ENCODE peak calls at places on chromosomes 11 and 22, in ten cellular contexts. N is NCI-H1092 treated with DMSO at 0.1 percent for 48 hours; T is amygdala; I is activated naive CD8-positive, alpha-beta T cell treated with anti-CD3 and anti-CD28 coated beads, Interleukin-2, amount 50 U/mL, for 24 hours; W is non-pigmented ciliary epithelial cell; X is progenitor cell of endocrine pancreas; S is stomach; M is NCI-H1436; K is HCEC 1CT; D is activated T-helper 1 cell treated with anti-CD3 and anti-CD28 coated beads, Interleukin-2, amount 50 U/mL, for 16 hours. Y is an unnamed sample.

GRCh38 chr22:49290286-49290685 is 537.4 kb downstream of the BRD1 start:
- DNase-seq in T (no peak), N (no peak), I (no peak), X (no peak), K (no peak), W (no peak), D (no peak), M (no peak), S (no peak), Y (no peak)

GRCh38 chr11:93169950-93170561 is 27.7 kb downstream of the SLC36A4 start:
- DNase-seq in T (no peak), X (no peak), D (no peak), K (peak), N (peak), M (peak), S (no peak), I (no peak), W (peak), Y (peak)

GRCh38 chr11:44988111-44988510 is 37.4 kb upstream of the TP53I11 start:
- DNase-seq in X (no peak), T (no peak), D (no peak), W (no peak), S (peak), K (no peak), I (no peak), M (no peak), N (no peak), Y (no peak)

GRCh38 chr11:5363712-5364111 is 12.4 kb downstream of the OR51B6 start:
- DNase-seq in N (no peak), I (no peak), M (no peak), D (no peak), X (no peak), S (no peak), K (no peak), T (no peak), W (no peak), Y (no peak)

GRCh38 chr11:80487952-80488351 is 1047.1 kb upstream of the TENM4 start:
- DNase-seq in N (no peak), D (no peak), T (no peak), W (no peak), M (no peak), I (no peak), K (no peak), X (no peak), S (no peak), Y (no peak)

GRCh38 chr11:414333-414857 is 404 bp downstream of the SIGIRR start:
- DNase-seq in N (no peak), T (no peak), W (no peak), S (no peak), X (no peak), M (no peak), I (no peak), K (no peak), D (no peak), Y (no peak)

GRCh38 chr22:19109198-19110063 is 12.8 kb downstream of the DGCR2 start:
- DNase-seq in M (no peak), N (no peak), S (peak), W (no peak), T (no peak), X (no peak), K (peak), I (peak), D (no peak), Y (peak)

GRCh38 chr11:86021390-86021789 is 47.5 kb downstream of the PICALM start:
- DNase-seq in I (no peak), S (no peak), K (no peak), N (no peak), M (no peak), X (no peak), T (no peak), D (no peak), W (no peak), Y (no peak)

GRCh38 chr11:133746663-133747306 is 98.5 kb downstream of the SPATA19 start:
- DNase-seq in N (no peak), T (no peak), S (no peak), M (no peak), D (no peak), X (no peak), W (no peak), K (no peak), I (no peak), Y (no peak)

GRCh38 chr11:119307974-119308373 is 9.0 kb downstream of the MCAM start:
- DNase-seq in T (no peak), M (no peak), I (no peak), W (no peak), X (no peak), N (no peak), S (no peak), K (no peak), D (no peak), Y (no peak)

GRCh38 chr11:96306933-96307747 is 35.9 kb downstream of the MAML2 start:
- DNase-seq in D (no peak), W (peak), X (no peak), K (peak), I (peak), N (peak), T (no peak), M (peak), S (peak), Y (peak)

Y was measured in RWPE1.